ENCODE peak calls at places on chromosomes 7 and 10, in four cellular contexts. Y is sigmoid colon, T is LoVo, S is H54. L is an unnamed sample.
A peak's percentile ranks its signal among the peaks of the same experiment; 100 is the strongest.

GRCh38 chr10:62817763-62818425 is 1.7 kb upstream of the EGR2 start:
- DNase-seq in S (peak; percentile 91), T (peak; percentile 62), Y (peak; percentile 81), L (peak; percentile 57)

GRCh38 chr10:31771345-31771831 is 157.2 kb downstream of the ARHGAP12 start:
- DNase-seq in Y (peak; percentile 83), T (no peak), S (no peak), L (no peak)

GRCh38 chr7:51457079-51457478 is 140.5 kb upstream of the COBL start:
- DNase-seq in Y (no peak), T (no peak), S (no peak), L (no peak)

GRCh38 chr7:117323877-117324699 is 1.2 kb upstream of the WNT2 start:
- DNase-seq in Y (peak; percentile 71), S (no peak), T (no peak), L (no peak)

GRCh38 chr10:119933179-119933578 is 40.6 kb downstream of the SEC23IP start:
- DNase-seq in T (no peak), S (no peak), Y (no peak), L (no peak)

GRCh38 chr10:113058175-113058961 is 108.3 kb downstream of the TCF7L2 start:
- DNase-seq in T (no peak), Y (peak; percentile 64), S (no peak), L (no peak)

GRCh38 chr7:44738876-44739665 is 9.6 kb upstream of the ZMIZ2 start:
- DNase-seq in S (no peak), Y (no peak), T (no peak), L (no peak)

GRCh38 chr10:92778091-92778490 is 70.2 kb upstream of the EXOC6 start:
- DNase-seq in S (no peak), T (no peak), Y (no peak), L (no peak)

GRCh38 chr10:131387018-131387529 is 75.6 kb upstream of the TCERG1L start:
- DNase-seq in Y (peak; percentile 48), T (no peak), S (no peak), L (no peak)

L was measured in T-helper 9 cell.